ENCODE peak calls at places on chromosomes 13 and 19, in six cellular contexts. One of them, this sample, is unnamed.

GRCh38 chr19:49528211-49528771 is 488 bp downstream of the RCN3 start:
- DNase-seq in heart left ventricle: no peak
- DNase-seq in thyroid gland: no peak
- DNase-seq in ascending aorta: peak; percentile 75
- DNase-seq in A549: no peak
- DNase-seq in adrenal gland: no peak
- DNase-seq in this sample: no peak

GRCh38 chr19:11479470-11480080 is 1.3 kb downstream of the ELAVL3 start:
- DNase-seq in A549: no peak
- DNase-seq in thyroid gland: no peak
- DNase-seq in ascending aorta: no peak
- DNase-seq in adrenal gland: peak; percentile 52
- DNase-seq in heart left ventricle: no peak
- DNase-seq in this sample: peak; percentile 95

GRCh38 chr19:50739132-50739746 is 16.1 kb downstream of the CLEC11A start:
- DNase-seq in heart left ventricle: no peak
- DNase-seq in A549: no peak
- DNase-seq in thyroid gland: no peak
- DNase-seq in ascending aorta: no peak
- DNase-seq in adrenal gland: no peak
- DNase-seq in this sample: no peak

GRCh38 chr13:48281556-48281955 is 22.0 kb upstream of the RB1 start:
- DNase-seq in A549: no peak
- DNase-seq in heart left ventricle: no peak
- DNase-seq in ascending aorta: no peak
- DNase-seq in adrenal gland: no peak
- DNase-seq in thyroid gland: no peak
- DNase-seq in this sample: no peak

GRCh38 chr19:6536138-6536671 is 5.4 kb downstream of the TNFSF9 start:
- DNase-seq in A549: peak; percentile 70
- DNase-seq in ascending aorta: peak; percentile 80
- DNase-seq in heart left ventricle: no peak
- DNase-seq in thyroid gland: peak; percentile 34
- DNase-seq in adrenal gland: no peak
- DNase-seq in this sample: peak; percentile 70

GRCh38 chr13:105804561-105805190 is 730.8 kb downstream of the EFNB2 start:
- DNase-seq in A549: no peak
- DNase-seq in adrenal gland: no peak
- DNase-seq in ascending aorta: no peak
- DNase-seq in thyroid gland: no peak
- DNase-seq in heart left ventricle: no peak
- DNase-seq in this sample: no peak

GRCh38 chr19:17321655-17322489 is 12.5 kb downstream of the DDA1 start:
- DNase-seq in ascending aorta: no peak
- DNase-seq in A549: no peak
- DNase-seq in thyroid gland: no peak
- DNase-seq in heart left ventricle: no peak
- DNase-seq in adrenal gland: no peak
- DNase-seq in this sample: no peak

GRCh38 chr19:11659612-11660011 is 62.3 kb downstream of the ZNF627 start:
- DNase-seq in thyroid gland: no peak
- DNase-seq in A549: no peak
- DNase-seq in ascending aorta: no peak
- DNase-seq in adrenal gland: no peak
- DNase-seq in heart left ventricle: no peak
- DNase-seq in this sample: no peak

GRCh38 chr19:38734426-38735256 is 9.6 kb downstream of the CAPN12 start:
- DNase-seq in ascending aorta: peak; percentile 66
- DNase-seq in heart left ventricle: peak; percentile 15
- DNase-seq in adrenal gland: peak; percentile 50
- DNase-seq in thyroid gland: no peak
- DNase-seq in A549: peak; percentile 67
- DNase-seq in this sample: no peak

GRCh38 chr19:17725422-17726078 is 6.3 kb downstream of the MAP1S start:
- DNase-seq in ascending aorta: no peak
- DNase-seq in adrenal gland: no peak
- DNase-seq in A549: no peak
- DNase-seq in thyroid gland: no peak
- DNase-seq in heart left ventricle: no peak
- DNase-seq in this sample: peak; percentile 46

GRCh38 chr13:40186636-40187323 is 479.7 kb downstream of the FOXO1 start:
- DNase-seq in A549: no peak
- DNase-seq in heart left ventricle: no peak
- DNase-seq in thyroid gland: no peak
- DNase-seq in ascending aorta: no peak
- DNase-seq in adrenal gland: no peak
- DNase-seq in this sample: no peak

GRCh38 chr19:55080121-55080914 is 4.6 kb downstream of the EPS8L1 start:
- DNase-seq in A549: peak; percentile 82
- DNase-seq in thyroid gland: peak; percentile 48
- DNase-seq in heart left ventricle: peak; percentile 60
- DNase-seq in adrenal gland: peak; percentile 46
- DNase-seq in ascending aorta: no peak
- DNase-seq in this sample: peak; percentile 93

GRCh38 chr13:114097504-114097892 is 34.9 kb downstream of the RASA3 start:
- DNase-seq in adrenal gland: no peak
- DNase-seq in A549: no peak
- DNase-seq in thyroid gland: no peak
- DNase-seq in heart left ventricle: no peak
- DNase-seq in ascending aorta: peak; percentile 58
- DNase-seq in this sample: no peak

GRCh38 chr13:114097893-114098688 is 34.3 kb downstream of the RASA3 start:
- DNase-seq in A549: no peak
- DNase-seq in thyroid gland: peak; percentile 0
- DNase-seq in ascending aorta: peak; percentile 62
- DNase-seq in adrenal gland: peak; percentile 10
- DNase-seq in heart left ventricle: no peak
- DNase-seq in this sample: no peak

GRCh38 chr13:114095486-114095885 is 36.9 kb downstream of the RASA3 start:
- DNase-seq in ascending aorta: no peak
- DNase-seq in adrenal gland: no peak
- DNase-seq in heart left ventricle: no peak
- DNase-seq in thyroid gland: no peak
- DNase-seq in A549: no peak
- DNase-seq in this sample: no peak

GRCh38 chr13:114096031-114096485 is 36.4 kb downstream of the RASA3 start:
- DNase-seq in adrenal gland: peak; percentile 6
- DNase-seq in heart left ventricle: no peak
- DNase-seq in thyroid gland: no peak
- DNase-seq in ascending aorta: peak; percentile 56
- DNase-seq in A549: no peak
- DNase-seq in this sample: no peak

DNA sequence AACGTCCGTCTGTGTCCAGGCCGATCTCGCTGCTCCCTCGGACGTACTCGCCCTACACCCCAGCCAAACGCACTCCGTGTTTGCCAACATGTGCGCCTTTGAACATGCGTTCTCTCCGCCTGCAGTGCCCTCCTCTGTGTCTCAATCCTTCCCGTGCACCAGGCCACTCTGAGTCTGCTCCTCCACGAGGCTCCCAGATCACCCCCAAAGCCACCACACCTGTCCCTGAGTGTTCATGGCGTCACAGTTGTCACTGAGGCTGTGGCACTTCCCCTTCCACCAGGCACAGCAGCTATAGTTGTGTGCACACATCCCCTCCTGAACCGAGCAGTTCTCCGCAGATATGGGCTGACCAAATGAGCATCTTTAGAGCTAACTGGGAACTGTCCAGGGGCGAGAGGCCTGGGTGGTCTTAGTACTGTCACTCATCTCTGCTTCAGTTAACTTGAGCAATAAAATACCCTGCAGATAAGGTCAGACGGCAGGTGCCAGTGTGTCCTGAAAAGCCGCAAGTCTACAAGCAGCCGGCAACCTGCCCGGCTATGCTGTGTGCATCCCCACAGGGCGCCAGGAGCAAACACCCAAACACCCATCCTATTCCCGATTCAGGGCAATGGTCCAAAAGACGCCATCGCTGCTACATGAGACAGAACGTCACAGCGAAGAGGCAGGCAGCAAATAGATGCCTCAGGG is 35.5 kb downstream of the RASA3 start:
- DNase-seq in heart left ventricle: no peak
- DNase-seq in A549: no peak
- DNase-seq in adrenal gland: no peak
- DNase-seq in ascending aorta: peak; percentile 58
- DNase-seq in thyroid gland: no peak
- DNase-seq in this sample: peak; percentile 57
- H3K4me1 ChIP-seq in heart left ventricle: no peaks in the 10 kb centered on the region
- H3K4me1 ChIP-seq in A549: peaks cover 12% of the 10 kb centered on the region
- H3K4me1 ChIP-seq in adrenal gland: no peaks in the 10 kb centered on the region
- H3K4me1 ChIP-seq in ascending aorta: peaks cover 23% of the 10 kb centered on the region
- H3K4me1 ChIP-seq in thyroid gland: peaks cover 4% of the 10 kb centered on the region
- H3K4me1 ChIP-seq in this sample: peaks cover 24% of the 10 kb centered on the region

GRCh38 chr13:32587014-32587773 is 942 bp downstream of the PDS5B start:
- DNase-seq in heart left ventricle: peak; percentile 80
- DNase-seq in adrenal gland: peak; percentile 74
- DNase-seq in A549: peak; percentile 10
- DNase-seq in thyroid gland: peak; percentile 82
- DNase-seq in ascending aorta: peak; percentile 81
- DNase-seq in this sample: peak; percentile 85
- TF ChIP-seq CTCF in heart left ventricle: no peak
- TF ChIP-seq CTCF in adrenal gland: peak; percentile 22
- TF ChIP-seq CTCF in A549: no peak
- TF ChIP-seq CTCF in thyroid gland: peak; percentile 34
- TF ChIP-seq CTCF in ascending aorta: no peak
- TF ChIP-seq CTCF in this sample: no peak

GRCh38 chr13:98246538-98247172 is 69.6 kb upstream of the RNF113B start:
- DNase-seq in heart left ventricle: no peak
- DNase-seq in A549: no peak
- DNase-seq in ascending aorta: no peak
- DNase-seq in adrenal gland: no peak
- DNase-seq in thyroid gland: no peak
- DNase-seq in this sample: no peak
- H3K9me3 ChIP-seq in heart left ventricle: no peaks in the 10 kb centered on the region
- H3K9me3 ChIP-seq in A549: no peaks in the 10 kb centered on the region
- H3K9me3 ChIP-seq in ascending aorta: no peaks in the 10 kb centered on the region
- H3K9me3 ChIP-seq in adrenal gland: no peaks in the 10 kb centered on the region
- H3K9me3 ChIP-seq in thyroid gland: no peaks in the 10 kb centered on the region
- H3K9me3 ChIP-seq in this sample: no peaks in the 10 kb centered on the region

DNA sequence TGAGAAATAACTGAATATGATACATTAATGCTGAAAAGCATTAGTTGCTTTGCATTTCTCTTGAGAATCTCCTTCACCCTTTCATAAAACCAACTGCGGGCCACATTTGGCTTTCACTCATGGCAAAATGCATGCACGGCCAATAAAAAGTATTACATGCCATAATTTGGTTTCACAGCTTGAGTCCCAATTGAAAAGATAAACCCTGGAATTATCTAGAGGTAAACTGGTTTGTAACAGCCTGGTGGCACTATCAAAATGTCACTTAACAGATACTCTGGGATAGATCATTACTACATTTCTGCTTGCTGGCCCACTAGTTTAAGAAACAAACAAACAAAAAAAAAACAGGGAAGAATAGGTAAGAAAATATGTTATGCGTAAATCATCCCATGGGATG is 3.9 kb downstream of the OBI1 start:
- DNase-seq in thyroid gland: no peak
- DNase-seq in A549: no peak
- DNase-seq in heart left ventricle: no peak
- DNase-seq in ascending aorta: no peak
- DNase-seq in adrenal gland: no peak
- DNase-seq in this sample: no peak
- H3K4me1 ChIP-seq in thyroid gland: peaks cover 7% of the 10 kb centered on the region
- H3K4me1 ChIP-seq in A549: peaks cover 6% of the 10 kb centered on the region
- H3K4me1 ChIP-seq in heart left ventricle: no peaks in the 10 kb centered on the region
- H3K4me1 ChIP-seq in ascending aorta: peaks cover 12% of the 10 kb centered on the region
- H3K4me1 ChIP-seq in adrenal gland: peaks cover 9% of the 10 kb centered on the region
- H3K4me1 ChIP-seq in this sample: peaks cover 10% of the 10 kb centered on the region

GRCh38 chr19:41537789-41538188 is 38.2 kb upstream of the CEACAM21 start:
- DNase-seq in ascending aorta: no peak
- DNase-seq in heart left ventricle: no peak
- DNase-seq in thyroid gland: no peak
- DNase-seq in adrenal gland: no peak
- DNase-seq in A549: no peak
- DNase-seq in this sample: no peak
- TF ChIP-seq CTCF in ascending aorta: peak; percentile 24
- TF ChIP-seq CTCF in heart left ventricle: peak; percentile 54
- TF ChIP-seq CTCF in thyroid gland: peak; percentile 19
- TF ChIP-seq CTCF in adrenal gland: peak; percentile 52
- TF ChIP-seq CTCF in A549: peak; percentile 58
- TF ChIP-seq CTCF in this sample: peak; percentile 56

This sample was measured in BE2C.